ENCODE peak calls at places on chromosome 14, in five cellular contexts. O is breast epithelium, M is endothelial cell, U is fibroblast of lung, A is right atrium auricular region. C is an unnamed sample.
A peak's percentile ranks its signal among the peaks of the same experiment; 100 is the strongest.

GRCh38 chr14:26773906-26774593 is 176.2 kb upstream of the NOVA1 start:
- DNase-seq in O (no peak), M (no peak), U (no peak), A (no peak), C (no peak)

GRCh38 chr14:69644814-69645213 is 33.4 kb downstream of the SUSD6 start:
- DNase-seq in O (no peak), M (no peak), U (no peak), A (no peak), C (no peak)

GRCh38 chr14:100573009-100573756 is 14.0 kb downstream of the BEGAIN start:
- DNase-seq in O (no peak), M (no peak), U (no peak), A (no peak), C (no peak)

GRCh38 chr14:44895716-44896115 is 66.0 kb downstream of the KLHL28 start:
- DNase-seq in O (no peak), M (no peak), U (peak; percentile 35), A (no peak), C (no peak)

GRCh38 chr14:37931998-37932397 is 275.7 kb upstream of the SSTR1 start:
- DNase-seq in O (no peak), M (no peak), U (peak; percentile 25), A (no peak), C (no peak)

GRCh38 chr14:99281396-99281795 is 9.4 kb upstream of the BCL11B start:
- DNase-seq in O (no peak), M (no peak), U (no peak), A (no peak), C (no peak)

GRCh38 chr14:49637534-49638078 is 2.6 kb upstream of the DNAAF2 start:
- DNase-seq in O (no peak), M (no peak), U (no peak), A (no peak), C (no peak)

GRCh38 chr14:72779679-72780078 is 114.2 kb downstream of the DPF3 start:
- DNase-seq in O (no peak), M (no peak), U (no peak), A (peak; percentile 21), C (no peak)

GRCh38 chr14:58656671-58657411 is 19.1 kb downstream of the DACT1 start:
- DNase-seq in O (no peak), M (no peak), U (no peak), A (no peak), C (no peak)

GRCh38 chr14:59333668-59334067 is 131.5 kb downstream of the GPR135 start:
- DNase-seq in O (no peak), M (no peak), U (peak; percentile 96), A (no peak), C (no peak)

GRCh38 chr14:88559852-88560251 is 3.0 kb upstream of the ZC3H14 start:
- DNase-seq in O (no peak), M (no peak), U (peak; percentile 74), A (no peak), C (no peak)

GRCh38 chr14:101845496-101845895 is 84.0 kb downstream of the PPP2R5C start:
- DNase-seq in O (no peak), M (no peak), U (no peak), A (no peak), C (no peak)

GRCh38 chr14:101843038-101843437 is 81.5 kb downstream of the PPP2R5C start:
- DNase-seq in O (no peak), M (no peak), U (no peak), A (no peak), C (no peak)

GRCh38 chr14:101844219-101844618 is 82.7 kb downstream of the PPP2R5C start:
- DNase-seq in O (no peak), M (no peak), U (no peak), A (no peak), C (peak; percentile 77)

GRCh38 chr14:101844752-101845151 is 83.2 kb downstream of the PPP2R5C start:
- DNase-seq in O (no peak), M (no peak), U (no peak), A (no peak), C (peak; percentile 41)

GRCh38 chr14:101843665-101844064 is 82.2 kb downstream of the PPP2R5C start:
- DNase-seq in O (no peak), M (no peak), U (peak; percentile 11), A (no peak), C (peak; percentile 88)
- TF ChIP-seq CTCF in O (no peak), M (peak; percentile 32), U (peak; percentile 45), A (no peak), C (peak; percentile 63)

DNA sequence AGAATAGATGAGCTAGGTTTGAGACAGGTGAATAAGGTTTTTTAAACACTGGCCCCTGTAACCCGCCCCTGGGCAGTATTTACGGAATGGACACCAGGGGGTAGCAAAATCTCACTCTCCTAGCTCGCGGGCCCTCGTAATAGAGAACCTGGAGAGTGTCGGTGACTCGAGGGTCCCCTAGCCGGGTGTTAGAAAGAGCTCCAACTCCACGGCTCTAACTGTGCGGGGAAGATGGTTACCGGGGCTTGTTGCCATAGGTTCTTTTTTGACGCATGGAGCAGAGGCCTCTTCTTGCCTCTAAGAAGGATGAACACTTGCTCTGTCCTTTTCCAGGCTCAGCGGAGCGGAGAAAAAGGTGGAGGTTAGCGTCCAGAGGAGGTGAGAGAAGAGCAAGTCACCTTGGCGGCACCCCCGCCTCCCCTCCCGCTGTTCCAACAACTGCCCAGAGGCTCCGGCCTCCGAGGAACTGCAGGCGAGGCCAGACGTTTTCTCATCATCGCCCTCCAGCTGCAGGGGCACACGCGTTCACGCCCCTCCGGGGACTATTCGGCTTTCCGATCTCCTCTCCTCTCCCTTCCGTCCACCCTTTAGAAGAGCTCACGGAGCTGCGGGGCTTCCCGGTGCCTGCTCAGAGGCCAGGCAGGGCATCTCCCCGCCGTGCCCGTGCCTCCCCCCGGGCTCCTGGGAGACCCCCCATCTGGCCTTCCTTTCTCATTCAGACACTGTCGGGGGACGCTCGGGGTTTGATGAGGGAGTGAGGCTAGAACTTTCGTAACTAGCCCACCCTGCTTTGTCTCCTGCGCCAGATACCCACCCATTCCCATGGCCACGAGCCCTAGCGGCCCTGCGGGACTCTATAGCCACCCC is 1.4 kb upstream of the ARHGEF40 start:
- DNase-seq in O (no peak), M (peak; percentile 67), U (peak; percentile 61), A (peak; percentile 77), C (peak; percentile 51)
- TF ChIP-seq CTCF in O (peak; percentile 59), M (peak; percentile 51), U (peak; percentile 70), A (peak; percentile 61), C (peak; percentile 38)

GRCh38 chr14:53663709-53664108 is 292.9 kb downstream of the BMP4 start:
- DNase-seq in O (no peak), M (peak; percentile 29), U (peak; percentile 38), A (peak; percentile 59), C (no peak)
- TF ChIP-seq CTCF in O (no peak), M (no peak), U (peak; percentile 51), A (no peak), C (no peak)

DNA sequence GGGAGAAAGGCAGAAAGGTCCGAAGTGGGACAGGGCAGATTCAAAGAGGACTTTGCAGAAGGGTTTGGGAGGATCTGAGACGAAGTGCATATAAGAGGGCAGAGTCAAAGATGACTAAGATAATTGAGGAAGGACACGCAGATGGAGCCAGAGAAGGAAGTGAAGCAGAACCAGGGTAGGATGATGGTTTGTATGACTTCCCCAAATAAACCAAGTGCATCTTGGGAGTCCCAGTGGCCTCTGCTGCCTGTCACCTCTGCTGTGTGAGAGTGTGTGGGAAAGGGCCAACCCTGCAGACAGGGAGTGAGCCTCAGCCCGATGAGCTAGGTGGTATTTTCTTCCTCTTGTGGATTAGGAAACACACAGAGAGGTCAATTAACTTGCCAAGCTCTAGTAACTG is 36.8 kb downstream of the FLVCR2 start:
- DNase-seq in O (no peak), M (no peak), U (no peak), A (no peak), C (peak; percentile 5)
- TF ChIP-seq CTCF in O (no peak), M (no peak), U (no peak), A (no peak), C (no peak)

DNA sequence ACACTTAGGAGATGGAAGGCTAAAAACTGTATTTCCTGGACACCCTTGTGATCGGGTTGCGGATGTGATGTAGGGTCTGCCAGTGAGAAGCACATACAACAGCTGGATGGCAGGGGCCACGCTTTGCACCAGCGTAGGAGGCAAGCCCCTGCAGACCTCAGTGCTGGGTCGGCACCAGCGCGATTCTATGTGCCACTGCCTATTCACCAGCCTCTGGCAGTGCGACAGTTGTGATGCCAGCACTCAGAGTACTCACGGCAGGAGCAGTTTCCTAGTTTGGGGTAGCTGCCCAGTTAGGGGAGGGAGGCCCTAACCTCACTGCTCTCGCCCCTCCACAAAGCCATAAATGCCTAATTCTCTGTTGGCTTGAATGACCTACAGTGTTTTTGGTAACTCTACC is 31.6 kb downstream of the SPTLC2 start:
- DNase-seq in O (no peak), M (no peak), U (no peak), A (no peak), C (no peak)
- TF ChIP-seq CTCF in O (no peak), M (no peak), U (no peak), A (no peak), C (no peak)

GRCh38 chr14:95173518-95173917 is 16.2 kb upstream of the DICER1 start:
- DNase-seq in O (no peak), M (no peak), U (no peak), A (no peak), C (no peak)

GRCh38 chr14:95174184-95174804 is 17.0 kb upstream of the DICER1 start:
- DNase-seq in O (no peak), M (no peak), U (peak; percentile 33), A (no peak), C (no peak)
- TF ChIP-seq CTCF in O (no peak), M (no peak), U (peak; percentile 25), A (no peak), C (no peak)

GRCh38 chr14:33218030-33218429 is 279.4 kb downstream of the NPAS3 start:
- DNase-seq in O (no peak), M (no peak), U (no peak), A (no peak), C (no peak)
- TF ChIP-seq CTCF in O (no peak), M (no peak), U (no peak), A (no peak), C (no peak)